ENCODE peak calls at places on chromosome 9, in seven cellular contexts. A is AG08395, V is anterior cingulate cortex, I is SK-N-DZ, R is NCI-H1105 treated with DMSO at 0.1 percent for 48 hours, J is kidney epithelial cell, U is body of pancreas. X is an unnamed sample.

GRCh38 chr9:1231998-1232919 is 182.1 kb downstream of the DMRT2 start:
- DNase-seq in A (peak), V (no peak), I (no peak), R (no peak), J (peak), U (peak), X (no peak)

GRCh38 chr9:101350285-101350684 is 34.5 kb downstream of the BAAT start:
- DNase-seq in A (no peak), V (no peak), I (no peak), R (no peak), J (no peak), U (no peak), X (no peak)

GRCh38 chr9:115117999-115118470 is at the start of gene TNC:
- DNase-seq in A (peak), V (peak), I (no peak), R (peak), J (no peak), U (peak), X (no peak)

GRCh38 chr9:134483361-134484184 is 157.3 kb downstream of the RXRA start:
- DNase-seq in A (no peak), V (no peak), I (no peak), R (no peak), J (no peak), U (no peak), X (no peak)

GRCh38 chr9:20693068-20693467 is 9.0 kb downstream of the FOCAD start:
- DNase-seq in A (no peak), V (no peak), I (no peak), R (no peak), J (no peak), U (no peak), X (no peak)

GRCh38 chr9:84404095-84404686 is 63.6 kb upstream of the SLC28A3 start:
- DNase-seq in A (no peak), V (no peak), I (no peak), R (no peak), J (no peak), U (no peak), X (no peak)

GRCh38 chr9:86946712-86947145 is 577 bp downstream of the GAS1 start:
- DNase-seq in A (no peak), V (no peak), I (peak), R (peak), J (no peak), U (no peak), X (peak)

GRCh38 chr9:75588808-75589207 is 301.7 kb upstream of the PCSK5 start:
- DNase-seq in A (no peak), V (no peak), I (no peak), R (no peak), J (no peak), U (no peak), X (no peak)

GRCh38 chr9:32581512-32582143 is 8.7 kb upstream of the NDUFB6 start:
- DNase-seq in A (peak), V (no peak), I (peak), R (peak), J (peak), U (peak), X (no peak)

GRCh38 chr9:72538926-72539702 is 17.7 kb downstream of the TMC1 start:
- DNase-seq in A (no peak), V (no peak), I (no peak), R (no peak), J (no peak), U (no peak), X (no peak)

GRCh38 chr9:114718801-114719221 is 36.8 kb upstream of the TEX48 start:
- DNase-seq in A (no peak), V (no peak), I (no peak), R (no peak), J (peak), U (no peak), X (peak)

GRCh38 chr9:91143162-91143561 is 218.6 kb downstream of the AUH start:
- DNase-seq in A (no peak), V (no peak), I (no peak), R (no peak), J (no peak), U (no peak), X (no peak)

GRCh38 chr9:90162326-90162725 is 480.3 kb downstream of the DIRAS2 start:
- DNase-seq in A (no peak), V (no peak), I (no peak), R (no peak), J (no peak), U (no peak), X (no peak)

GRCh38 chr9:90546200-90546599 is 96.4 kb downstream of the DIRAS2 start:
- DNase-seq in A (peak), V (no peak), I (peak), R (peak), J (peak), U (peak), X (no peak)

GRCh38 chr9:131554865-131555351 is 9.6 kb downstream of the PRRT1B start:
- DNase-seq in A (no peak), V (no peak), I (no peak), R (no peak), J (no peak), U (no peak), X (no peak)

GRCh38 chr9:106307670-106308069 is 555.3 kb upstream of the ZNF462 start:
- DNase-seq in A (no peak), V (no peak), I (no peak), R (no peak), J (no peak), U (no peak), X (no peak)

GRCh38 chr9:16206560-16206959 is 653.7 kb downstream of the CCDC171 start:
- DNase-seq in A (no peak), V (no peak), I (no peak), R (no peak), J (no peak), U (no peak), X (no peak)

GRCh38 chr9:942805-943580 is 33.5 kb upstream of the DMRT3 start:
- DNase-seq in A (no peak), V (no peak), I (no peak), R (peak), J (no peak), U (no peak), X (no peak)

GRCh38 chr9:88660611-88661010 is 125.6 kb downstream of the NXNL2 start:
- DNase-seq in A (no peak), V (no peak), I (no peak), R (peak), J (no peak), U (no peak), X (peak)

X was measured in CD4-positive, CD25-positive, alpha-beta regulatory T cell.